ENCODE peak calls at places on chromosomes 3 and 15, in four cellular contexts. T, O, Q and S are unnamed samples.

GRCh38 chr15:56732135-56732880 is 1.0 kb downstream of the ZNF280D start:
- DNase-seq in Q (peak), O (no peak), T (no peak), S (no peak)

GRCh38 chr3:18683900-18684299 is 258.8 kb upstream of the SATB1 start:
- DNase-seq in Q (no peak), O (no peak), T (no peak), S (no peak)

GRCh38 chr3:45280227-45280626 is 54.1 kb upstream of the TMEM158 start:
- DNase-seq in Q (no peak), T (no peak), O (peak), S (no peak)

GRCh38 chr15:100252779-100253417 is 88.9 kb downstream of the ADAMTS17 start:
- DNase-seq in O (no peak), T (no peak), Q (no peak), S (no peak)

GRCh38 chr3:156728267-156728985 is 54.0 kb downstream of the TIPARP start:
- DNase-seq in T (no peak), Q (peak), O (peak), S (peak)

GRCh38 chr15:85482896-85483295 is 102.5 kb downstream of the AKAP13 start:
- DNase-seq in T (no peak), Q (no peak), O (no peak), S (no peak)

GRCh38 chr15:52783191-52783829 is 6.8 kb downstream of the ONECUT1 start:
- DNase-seq in O (no peak), Q (no peak), T (no peak), S (no peak)

GRCh38 chr15:55942332-55942731 is 51.1 kb downstream of the NEDD4 start:
- DNase-seq in T (no peak), O (no peak), Q (no peak), S (no peak)

GRCh38 chr3:100297784-100298183 is 36.8 kb upstream of the NIT2 start:
- DNase-seq in O (peak), Q (no peak), T (no peak), S (no peak)

GRCh38 chr3:33269385-33269784 is 7.9 kb upstream of the FBXL2 start:
- DNase-seq in T (no peak), Q (no peak), O (no peak), S (no peak)

GRCh38 chr15:46091860-46092450 is 457.1 kb downstream of the SQOR start:
- DNase-seq in T (no peak), Q (peak), O (peak), S (peak)

GRCh38 chr3:152786977-152787681 is 47.8 kb upstream of the P2RY1 start:
- DNase-seq in O (no peak), Q (no peak), T (no peak), S (no peak)

GRCh38 chr15:67549736-67550135 is 7.2 kb downstream of the MAP2K5 start:
- DNase-seq in O (no peak), T (no peak), Q (no peak), S (no peak)

GRCh38 chr15:66749841-66750575 is 48.0 kb downstream of the SMAD6 start:
- DNase-seq in O (peak), T (no peak), Q (no peak), S (no peak)

GRCh38 chr3:152392474-152392873 is 123.7 kb downstream of the MBNL1 start:
- DNase-seq in O (no peak), T (no peak), Q (no peak), S (no peak)

GRCh38 chr15:85752591-85752990 is 42.1 kb downstream of the KLHL25 start:
- DNase-seq in Q (no peak), T (no peak), O (peak), S (no peak)

GRCh38 chr15:38620108-38620507 is 55.5 kb upstream of the RASGRP1 start:
- DNase-seq in T (no peak), O (no peak), Q (no peak), S (no peak)

GRCh38 chr3:175163686-175164085 is 304.6 kb downstream of the NAALADL2 start:
- DNase-seq in T (no peak), O (peak), Q (peak), S (peak)

GRCh38 chr3:18830087-18830486 is 318.2 kb upstream of the KCNH8 start:
- DNase-seq in Q (no peak), O (peak), T (no peak), S (no peak)

GRCh38 chr3:130242850-130243569 is 102.5 kb upstream of the COL6A5 start:
- DNase-seq in T (no peak), O (peak), Q (peak), S (no peak)

GRCh38 chr3:135310317-135310716 is 515.3 kb downstream of the EPHB1 start:
- DNase-seq in T (no peak), O (peak), Q (no peak), S (no peak)

GRCh38 chr3:63532521-63532920 is 120.0 kb upstream of the SNTN start:
- DNase-seq in O (no peak), Q (no peak), T (no peak), S (no peak)

GRCh38 chr15:78620839-78621421 is at the start of gene CHRNA3:
- DNase-seq in T (no peak), O (no peak), Q (peak), S (no peak)

GRCh38 chr3:112675943-112676530 is 35.1 kb upstream of the CCDC80 start:
- DNase-seq in T (no peak), Q (no peak), O (no peak), S (no peak)

GRCh38 chr3:108404409-108404808 is 106.0 kb downstream of the MYH15 start:
- DNase-seq in T (no peak), O (no peak), Q (no peak), S (no peak)

GRCh38 chr15:25728816-25729215 is 134.3 kb downstream of the ATP10A start:
- DNase-seq in T (no peak), O (no peak), Q (no peak), S (no peak)

GRCh38 chr15:93028632-93029612 is 60.1 kb downstream of the RGMA start:
- DNase-seq in O (peak), Q (no peak), T (no peak), S (no peak)

GRCh38 chr3:138594150-138594934 is at the start of gene CEP70:
- DNase-seq in T (peak), Q (no peak), O (peak), S (no peak)

GRCh38 chr3:33075996-33076395 is 20.9 kb downstream of the GLB1 start:
- DNase-seq in T (no peak), O (no peak), Q (no peak), S (no peak)

GRCh38 chr3:106025151-106025722 is 156.4 kb upstream of the CBLB start:
- DNase-seq in Q (peak), O (peak), T (no peak), S (peak)

GRCh38 chr3:108006077-108006675 is 84.7 kb downstream of the CD47 start:
- DNase-seq in O (peak), T (no peak), Q (no peak), S (no peak)

GRCh38 chr3:111548060-111548459 is 6.1 kb downstream of the CD96 start:
- DNase-seq in T (no peak), Q (no peak), O (peak), S (no peak)